ENCODE peak calls at places on chromosomes 4 and X, in eight cellular contexts. One of them, this sample, is unnamed.

GRCh38 chr4:179123079-179123478 is 1680.8 kb upstream of the AGA start:
- DNase-seq in sigmoid colon: no peak
- DNase-seq in mammary epithelial cell: no peak
- DNase-seq in AG10803: no peak
- DNase-seq in mucosa of descending colon: no peak
- DNase-seq in fibroblast of pulmonary artery: no peak
- DNase-seq in uterus: no peak
- DNase-seq in CD8-positive, alpha-beta T cell: no peak
- DNase-seq in this sample: no peak

GRCh38 chr4:155582971-155583437 is 83.6 kb upstream of the GUCY1A1 start:
- DNase-seq in fibroblast of pulmonary artery: peak; percentile 89
- DNase-seq in CD8-positive, alpha-beta T cell: no peak
- DNase-seq in mammary epithelial cell: peak; percentile 82
- DNase-seq in AG10803: peak; percentile 43
- DNase-seq in mucosa of descending colon: no peak
- DNase-seq in sigmoid colon: no peak
- DNase-seq in uterus: no peak
- DNase-seq in this sample: no peak

GRCh38 chr4:82346126-82346525 is 27.7 kb downstream of the HNRNPD start:
- DNase-seq in fibroblast of pulmonary artery: no peak
- DNase-seq in sigmoid colon: no peak
- DNase-seq in AG10803: no peak
- DNase-seq in mammary epithelial cell: no peak
- DNase-seq in CD8-positive, alpha-beta T cell: no peak
- DNase-seq in uterus: no peak
- DNase-seq in mucosa of descending colon: no peak
- DNase-seq in this sample: no peak

GRCh38 chr4:87465739-87466366 is 43.5 kb downstream of the NUDT9 start:
- DNase-seq in mammary epithelial cell: peak; percentile 17
- DNase-seq in sigmoid colon: no peak
- DNase-seq in uterus: no peak
- DNase-seq in fibroblast of pulmonary artery: peak; percentile 75
- DNase-seq in mucosa of descending colon: peak; percentile 55
- DNase-seq in AG10803: peak; percentile 68
- DNase-seq in CD8-positive, alpha-beta T cell: no peak
- DNase-seq in this sample: peak; percentile 44

GRCh38 chr4:77188498-77189187 is 31.6 kb downstream of the CCNG2 start:
- DNase-seq in CD8-positive, alpha-beta T cell: no peak
- DNase-seq in uterus: no peak
- DNase-seq in AG10803: no peak
- DNase-seq in mammary epithelial cell: no peak
- DNase-seq in fibroblast of pulmonary artery: no peak
- DNase-seq in mucosa of descending colon: no peak
- DNase-seq in sigmoid colon: no peak
- DNase-seq in this sample: no peak

GRCh38 chr4:122583906-122584305 is 37.0 kb downstream of the IL21 start:
- DNase-seq in sigmoid colon: no peak
- DNase-seq in fibroblast of pulmonary artery: peak; percentile 72
- DNase-seq in uterus: peak; percentile 41
- DNase-seq in AG10803: peak; percentile 71
- DNase-seq in mammary epithelial cell: peak; percentile 39
- DNase-seq in CD8-positive, alpha-beta T cell: no peak
- DNase-seq in mucosa of descending colon: no peak
- DNase-seq in this sample: no peak

GRCh38 chr4:100986360-100986868 is 360.9 kb downstream of the PPP3CA start:
- DNase-seq in AG10803: no peak
- DNase-seq in sigmoid colon: no peak
- DNase-seq in mucosa of descending colon: no peak
- DNase-seq in fibroblast of pulmonary artery: no peak
- DNase-seq in uterus: no peak
- DNase-seq in CD8-positive, alpha-beta T cell: no peak
- DNase-seq in mammary epithelial cell: no peak
- DNase-seq in this sample: peak; percentile 57

GRCh38 chr4:156536661-156537060 is 434.9 kb downstream of the PDGFC start:
- DNase-seq in mucosa of descending colon: no peak
- DNase-seq in fibroblast of pulmonary artery: no peak
- DNase-seq in sigmoid colon: no peak
- DNase-seq in mammary epithelial cell: peak; percentile 82
- DNase-seq in CD8-positive, alpha-beta T cell: no peak
- DNase-seq in AG10803: peak; percentile 26
- DNase-seq in uterus: peak; percentile 63
- DNase-seq in this sample: peak; percentile 26

GRCh38 chr4:153479118-153479517 is 13.0 kb downstream of the TMEM131L start:
- DNase-seq in fibroblast of pulmonary artery: no peak
- DNase-seq in uterus: no peak
- DNase-seq in mucosa of descending colon: no peak
- DNase-seq in CD8-positive, alpha-beta T cell: no peak
- DNase-seq in mammary epithelial cell: no peak
- DNase-seq in AG10803: no peak
- DNase-seq in sigmoid colon: no peak
- DNase-seq in this sample: no peak

GRCh38 chrX:47862680-47863079 is 26.0 kb downstream of the ZNF81 start:
- DNase-seq in AG10803: no peak
- DNase-seq in mammary epithelial cell: no peak
- DNase-seq in uterus: no peak
- DNase-seq in sigmoid colon: no peak
- DNase-seq in mucosa of descending colon: no peak
- DNase-seq in CD8-positive, alpha-beta T cell: no peak
- DNase-seq in fibroblast of pulmonary artery: no peak
- DNase-seq in this sample: no peak

GRCh38 chrX:13398073-13398823 is 78.4 kb upstream of the ATXN3L start:
- DNase-seq in fibroblast of pulmonary artery: peak; percentile 97
- DNase-seq in mucosa of descending colon: no peak
- DNase-seq in sigmoid colon: peak; percentile 67
- DNase-seq in CD8-positive, alpha-beta T cell: no peak
- DNase-seq in uterus: peak; percentile 40
- DNase-seq in AG10803: peak; percentile 99
- DNase-seq in mammary epithelial cell: peak; percentile 100
- DNase-seq in this sample: peak; percentile 94

GRCh38 chr4:47106561-47106960 is 75.2 kb downstream of the GABRB1 start:
- DNase-seq in AG10803: no peak
- DNase-seq in mucosa of descending colon: no peak
- DNase-seq in CD8-positive, alpha-beta T cell: no peak
- DNase-seq in sigmoid colon: no peak
- DNase-seq in fibroblast of pulmonary artery: peak; percentile 25
- DNase-seq in uterus: no peak
- DNase-seq in mammary epithelial cell: no peak
- DNase-seq in this sample: no peak

DNA sequence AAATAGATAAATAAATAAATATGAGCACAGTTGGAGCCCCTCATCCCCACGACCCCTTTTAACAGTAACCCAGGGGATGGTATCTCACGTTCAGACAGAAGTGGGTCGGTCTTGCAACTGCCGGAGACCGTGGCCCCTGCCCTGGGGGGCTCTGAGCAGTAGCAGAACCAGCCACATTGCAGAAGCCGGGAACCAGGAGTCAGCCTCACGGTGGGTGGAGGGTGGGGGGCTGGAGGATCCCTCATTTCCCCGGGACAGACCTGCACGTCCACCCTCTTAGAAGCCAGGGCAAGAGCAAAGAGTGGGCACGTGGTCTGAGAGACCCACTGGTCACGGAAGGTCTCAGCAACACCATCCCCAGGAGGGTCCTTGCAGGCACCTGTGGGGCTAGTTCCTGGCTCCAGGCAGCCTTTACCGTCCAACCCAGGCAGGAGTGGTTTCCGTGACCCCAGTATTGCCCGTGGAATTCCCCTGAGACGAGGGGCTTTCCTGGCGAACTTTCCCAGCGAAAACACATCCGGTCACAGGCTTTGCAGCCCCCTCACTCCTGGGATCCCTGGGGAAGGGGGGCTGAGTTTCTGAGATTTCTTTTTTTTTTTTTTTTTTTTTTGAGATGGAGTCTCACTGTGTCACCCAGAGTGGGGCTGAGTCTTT is 8.8 kb upstream of the IL3RA start:
- DNase-seq in sigmoid colon: no peak
- DNase-seq in uterus: no peak
- DNase-seq in mucosa of descending colon: no peak
- DNase-seq in mammary epithelial cell: no peak
- DNase-seq in fibroblast of pulmonary artery: no peak
- DNase-seq in AG10803: no peak
- DNase-seq in CD8-positive, alpha-beta T cell: no peak
- DNase-seq in this sample: no peak
- H3K4me3 ChIP-seq in sigmoid colon: no peak overlapping the region
- H3K4me3 ChIP-seq in uterus: no peak overlapping the region
- H3K4me3 ChIP-seq in mucosa of descending colon: no peak overlapping the region
- H3K4me3 ChIP-seq in mammary epithelial cell: no peak overlapping the region
- H3K4me3 ChIP-seq in fibroblast of pulmonary artery: no peak overlapping the region
- H3K4me3 ChIP-seq in AG10803: no peak overlapping the region
- H3K4me3 ChIP-seq in CD8-positive, alpha-beta T cell: no peak overlapping the region
- H3K4me3 ChIP-seq in this sample: no peak overlapping the region

DNA sequence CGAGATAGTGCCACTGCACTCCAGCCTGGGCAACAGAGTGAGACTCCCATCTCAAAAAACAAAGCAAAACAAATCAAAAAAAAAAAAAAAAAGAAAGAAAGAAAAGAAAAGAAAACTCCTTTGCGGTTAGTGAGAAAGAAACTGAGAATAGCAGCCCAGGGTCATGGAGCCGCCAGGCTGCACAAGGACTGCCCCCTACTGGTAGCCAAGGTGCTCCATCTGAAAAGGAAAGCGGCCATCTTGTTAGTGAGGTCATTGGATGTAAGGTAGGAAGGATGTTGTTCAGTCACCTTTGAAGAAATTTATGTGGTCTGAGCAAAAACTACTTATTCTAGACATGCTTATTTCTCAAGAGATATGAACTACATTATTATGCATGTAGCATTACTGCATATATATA is 660.6 kb upstream of the TENM3 start:
- DNase-seq in mammary epithelial cell: no peak
- DNase-seq in mucosa of descending colon: no peak
- DNase-seq in uterus: no peak
- DNase-seq in AG10803: no peak
- DNase-seq in fibroblast of pulmonary artery: no peak
- DNase-seq in CD8-positive, alpha-beta T cell: no peak
- DNase-seq in sigmoid colon: no peak
- DNase-seq in this sample: no peak
- TF ChIP-seq CTCF in mammary epithelial cell: no peak
- TF ChIP-seq CTCF in mucosa of descending colon: no peak
- TF ChIP-seq CTCF in uterus: no peak
- TF ChIP-seq CTCF in AG10803: no peak
- TF ChIP-seq CTCF in fibroblast of pulmonary artery: no peak
- TF ChIP-seq CTCF in CD8-positive, alpha-beta T cell: no peak
- TF ChIP-seq CTCF in sigmoid colon: no peak
- TF ChIP-seq CTCF in this sample: no peak

DNA sequence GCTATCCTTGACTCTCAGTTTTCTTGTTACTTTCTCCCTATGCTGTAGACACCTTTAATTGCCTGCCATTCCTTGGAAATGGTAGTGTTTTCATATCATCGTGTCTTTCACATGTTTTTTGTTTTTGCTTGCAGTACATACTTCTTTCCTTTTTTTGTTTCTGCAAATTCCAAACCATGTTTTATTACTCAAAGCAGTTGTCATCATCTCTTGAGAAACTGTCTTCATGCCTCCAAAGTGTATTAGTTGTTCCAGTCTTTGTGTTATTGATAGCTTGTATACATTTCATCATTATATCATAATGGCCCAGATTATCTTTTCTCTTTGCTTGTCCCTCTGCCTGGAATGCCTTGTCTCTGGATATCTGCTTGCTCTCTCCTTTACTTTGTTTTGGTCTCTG is 57.1 kb downstream of the PDLIM5 start:
- DNase-seq in mucosa of descending colon: no peak
- DNase-seq in uterus: no peak
- DNase-seq in fibroblast of pulmonary artery: peak; percentile 48
- DNase-seq in mammary epithelial cell: no peak
- DNase-seq in CD8-positive, alpha-beta T cell: no peak
- DNase-seq in AG10803: peak; percentile 66
- DNase-seq in sigmoid colon: no peak
- DNase-seq in this sample: no peak
- H3K4me3 ChIP-seq in mucosa of descending colon: no peak overlapping the region
- H3K4me3 ChIP-seq in uterus: no peak overlapping the region
- H3K4me3 ChIP-seq in fibroblast of pulmonary artery: no peak overlapping the region
- H3K4me3 ChIP-seq in mammary epithelial cell: no peak overlapping the region
- H3K4me3 ChIP-seq in CD8-positive, alpha-beta T cell: no peak overlapping the region
- H3K4me3 ChIP-seq in AG10803: no peak overlapping the region
- H3K4me3 ChIP-seq in sigmoid colon: no peak overlapping the region
- H3K4me3 ChIP-seq in this sample: no peak overlapping the region

GRCh38 chr4:7294176-7294756 is 101.9 kb downstream of the SORCS2 start:
- DNase-seq in sigmoid colon: no peak
- DNase-seq in mammary epithelial cell: no peak
- DNase-seq in uterus: no peak
- DNase-seq in mucosa of descending colon: no peak
- DNase-seq in CD8-positive, alpha-beta T cell: no peak
- DNase-seq in fibroblast of pulmonary artery: no peak
- DNase-seq in AG10803: no peak
- DNase-seq in this sample: no peak

GRCh38 chr4:7293703-7294102 is 101.4 kb downstream of the SORCS2 start:
- DNase-seq in mucosa of descending colon: no peak
- DNase-seq in sigmoid colon: no peak
- DNase-seq in uterus: no peak
- DNase-seq in fibroblast of pulmonary artery: no peak
- DNase-seq in CD8-positive, alpha-beta T cell: no peak
- DNase-seq in AG10803: no peak
- DNase-seq in mammary epithelial cell: no peak
- DNase-seq in this sample: no peak

GRCh38 chr4:7289619-7290018 is 97.3 kb downstream of the SORCS2 start:
- DNase-seq in AG10803: no peak
- DNase-seq in fibroblast of pulmonary artery: no peak
- DNase-seq in uterus: no peak
- DNase-seq in mammary epithelial cell: no peak
- DNase-seq in sigmoid colon: no peak
- DNase-seq in mucosa of descending colon: no peak
- DNase-seq in CD8-positive, alpha-beta T cell: no peak
- DNase-seq in this sample: no peak

GRCh38 chr4:7288751-7289523 is 96.6 kb downstream of the SORCS2 start:
- DNase-seq in mammary epithelial cell: no peak
- DNase-seq in fibroblast of pulmonary artery: no peak
- DNase-seq in uterus: no peak
- DNase-seq in CD8-positive, alpha-beta T cell: no peak
- DNase-seq in AG10803: no peak
- DNase-seq in mucosa of descending colon: no peak
- DNase-seq in sigmoid colon: no peak
- DNase-seq in this sample: no peak

GRCh38 chr4:7291372-7292135 is 99.2 kb downstream of the SORCS2 start:
- DNase-seq in AG10803: no peak
- DNase-seq in fibroblast of pulmonary artery: no peak
- DNase-seq in CD8-positive, alpha-beta T cell: no peak
- DNase-seq in mucosa of descending colon: peak; percentile 24
- DNase-seq in uterus: peak; percentile 31
- DNase-seq in sigmoid colon: peak; percentile 90
- DNase-seq in mammary epithelial cell: no peak
- DNase-seq in this sample: no peak
- TF ChIP-seq CTCF in AG10803: no peak
- TF ChIP-seq CTCF in fibroblast of pulmonary artery: no peak
- TF ChIP-seq CTCF in CD8-positive, alpha-beta T cell: no peak
- TF ChIP-seq CTCF in mucosa of descending colon: no peak
- TF ChIP-seq CTCF in uterus: no peak
- TF ChIP-seq CTCF in sigmoid colon: no peak
- TF ChIP-seq CTCF in mammary epithelial cell: no peak
- TF ChIP-seq CTCF in this sample: no peak

GRCh38 chrX:630007-630921 is at the start of gene SHOX:
- DNase-seq in CD8-positive, alpha-beta T cell: no peak
- DNase-seq in AG10803: peak; percentile 62
- DNase-seq in fibroblast of pulmonary artery: no peak
- DNase-seq in sigmoid colon: peak; percentile 43
- DNase-seq in mammary epithelial cell: no peak
- DNase-seq in uterus: no peak
- DNase-seq in mucosa of descending colon: no peak
- DNase-seq in this sample: no peak
- H3K4me3 ChIP-seq in CD8-positive, alpha-beta T cell: no peak within 1 kb of the TSS
- H3K4me3 ChIP-seq in AG10803: peak within 1 kb of the TSS; percentile 45
- H3K4me3 ChIP-seq in fibroblast of pulmonary artery: no peak within 1 kb of the TSS
- H3K4me3 ChIP-seq in sigmoid colon: no peak within 1 kb of the TSS
- H3K4me3 ChIP-seq in mammary epithelial cell: no peak within 1 kb of the TSS
- H3K4me3 ChIP-seq in uterus: no peak within 1 kb of the TSS
- H3K4me3 ChIP-seq in mucosa of descending colon: no peak within 1 kb of the TSS
- H3K4me3 ChIP-seq in this sample: no peak within 1 kb of the TSS